ENCODE peak calls at places on chromosomes 7 and 10, in four cellular contexts. Q is HepG2, V is H1, B is GM12878. H is an unnamed sample. For H3K9me3, the result is how much of the 10 kb centered on the place peaks cover.

GRCh38 chr7:121032645-121033460 is 44.3 kb downstream of the CPED1 start:
- DNase-seq in Q (no peak), V (no peak), B (no peak), H (no peak)

GRCh38 chr7:51633006-51633405 is 316.4 kb upstream of the COBL start:
- DNase-seq in Q (no peak), V (no peak), B (no peak), H (no peak)

GRCh38 chr10:92142949-92143348 is 147.9 kb downstream of the CPEB3 start:
- DNase-seq in Q (no peak), V (no peak), B (peak), H (no peak)

GRCh38 chr10:93074137-93074596 is 474 bp downstream of the CYP26A1 start:
- DNase-seq in Q (no peak), V (no peak), B (no peak), H (no peak)

GRCh38 chr7:24492576-24492975 is 80.7 kb upstream of the PALS2 start:
- DNase-seq in Q (no peak), V (no peak), B (no peak), H (no peak)

GRCh38 chr7:136528329-136528728 is 340.1 kb upstream of the CHRM2 start:
- DNase-seq in Q (no peak), V (no peak), B (no peak), H (no peak)

GRCh38 chr10:17257466-17258321 is 29.7 kb downstream of the VIM start:
- DNase-seq in Q (peak), V (no peak), B (peak), H (peak)

GRCh38 chr7:106430535-106431455 is 146.0 kb upstream of the NAMPT start:
- DNase-seq in Q (no peak), V (no peak), B (no peak), H (no peak)

GRCh38 chr10:3779146-3779707 is 5.8 kb downstream of the KLF6 start:
- DNase-seq in Q (no peak), V (no peak), B (no peak), H (no peak)

GRCh38 chr10:14707441-14707840 is 67.3 kb downstream of the FAM107B start:
- DNase-seq in Q (no peak), V (no peak), B (no peak), H (no peak)

GRCh38 chr10:88463811-88464210 is 119.3 kb downstream of the RNLS start:
- DNase-seq in Q (no peak), V (no peak), B (no peak), H (no peak)

GRCh38 chr7:141665208-141666035 is 36.5 kb downstream of the DENND11 start:
- DNase-seq in Q (no peak), V (no peak), B (no peak), H (no peak)

GRCh38 chr10:62422068-62422590 is 48.0 kb downstream of the ZNF365 start:
- DNase-seq in Q (no peak), V (no peak), B (no peak), H (no peak)

GRCh38 chr7:75563171-75563570 is 71.1 kb downstream of the SPDYE5 start:
- DNase-seq in Q (no peak), V (no peak), B (no peak), H (no peak)

GRCh38 chr10:132904814-132905649 is 37.3 kb downstream of the CFAP46 start:
- DNase-seq in Q (peak), V (no peak), B (no peak), H (no peak)

GRCh38 chr10:112517381-112517976 is 70.5 kb downstream of the VTI1A start:
- DNase-seq in Q (no peak), V (no peak), B (no peak), H (no peak)

GRCh38 chr10:109504401-109504800 is 418.9 kb downstream of the XPNPEP1 start:
- DNase-seq in Q (no peak), V (no peak), B (no peak), H (no peak)

GRCh38 chr10:36441557-36441956 is 683.8 kb upstream of the ANKRD30A start:
- DNase-seq in Q (no peak), V (no peak), B (no peak), H (no peak)

GRCh38 chr10:112791447-112791846 is 158.6 kb upstream of the TCF7L2 start:
- DNase-seq in Q (no peak), V (no peak), B (no peak), H (no peak)

GRCh38 chr10:43211431-43212042 is 55.3 kb downstream of the RASGEF1A start:
- DNase-seq in Q (no peak), V (no peak), B (no peak), H (no peak)

GRCh38 chr7:33536398-33536797 is 368.9 kb upstream of the BMPER start:
- DNase-seq in Q (no peak), V (no peak), B (no peak), H (no peak)

GRCh38 chr10:5631936-5632335 is 34.5 kb downstream of the ASB13 start:
- DNase-seq in Q (no peak), V (no peak), B (no peak), H (no peak)

GRCh38 chr10:112712536-112712935 is 237.5 kb upstream of the TCF7L2 start:
- DNase-seq in Q (no peak), V (no peak), B (no peak), H (no peak)

GRCh38 chr10:31194986-31195385 is 124.0 kb upstream of the ZEB1 start:
- DNase-seq in Q (no peak), V (no peak), B (no peak), H (no peak)

GRCh38 chr10:19014034-19014433 is 34.6 kb upstream of the MALRD1 start:
- DNase-seq in Q (no peak), V (no peak), B (no peak), H (no peak)

GRCh38 chr7:31633894-31634494 is 53.0 kb upstream of the PPP1R17 start:
- DNase-seq in Q (peak), V (peak), B (no peak), H (peak)

GRCh38 chr10:94320285-94320914 is 42.3 kb downstream of the NOC3L start:
- DNase-seq in Q (peak), V (peak), B (no peak), H (peak)

GRCh38 chr10:52997007-52997406 is 224.4 kb upstream of the MBL2 start:
- DNase-seq in Q (no peak), V (no peak), B (no peak), H (no peak)

GRCh38 chr10:38146579-38147333 is 52.6 kb downstream of the ZNF37A start:
- DNase-seq in Q (no peak), V (no peak), B (no peak), H (no peak)

GRCh38 chr7:151925446-151926335 is 30.6 kb upstream of the GALNTL5 start:
- DNase-seq in Q (no peak), V (no peak), B (no peak), H (no peak)
- H3K9ac ChIP-seq in Q (no peak), V (no peak), B (no peak), H (no peak)

GRCh38 chr10:100744980-100745881 is at the start of gene PAX2:
- DNase-seq in Q (no peak), V (peak), B (no peak), H (no peak)
- TF ChIP-seq SUZ12 in Q (no peak), V (no peak), B (no peak), H (no peak)

GRCh38 chr7:255038-255435 is 34.9 kb upstream of the FOXL3 start:
- DNase-seq in Q (no peak), V (no peak), B (no peak), H (no peak)
- H3K9me3 ChIP-seq in Q (under half), V (half or more), B (under half), H (half or more)

GRCh38 chr10:49298666-49298989 is 342 bp upstream of the C10orf71 start:
- DNase-seq in Q (no peak), V (no peak), B (no peak), H (no peak)
- H3K9ac ChIP-seq in Q (no peak), V (no peak), B (no peak), H (no peak)

GRCh38 chr10:32877915-32878314 is 80.1 kb downstream of the ITGB1 start:
- DNase-seq in Q (no peak), V (no peak), B (no peak), H (no peak)

GRCh38 chr10:32878646-32879045 is 79.4 kb downstream of the ITGB1 start:
- DNase-seq in Q (no peak), V (no peak), B (no peak), H (no peak)

GRCh38 chr10:32887481-32887880 is 70.5 kb downstream of the ITGB1 start:
- DNase-seq in Q (no peak), V (no peak), B (no peak), H (no peak)

DNA sequence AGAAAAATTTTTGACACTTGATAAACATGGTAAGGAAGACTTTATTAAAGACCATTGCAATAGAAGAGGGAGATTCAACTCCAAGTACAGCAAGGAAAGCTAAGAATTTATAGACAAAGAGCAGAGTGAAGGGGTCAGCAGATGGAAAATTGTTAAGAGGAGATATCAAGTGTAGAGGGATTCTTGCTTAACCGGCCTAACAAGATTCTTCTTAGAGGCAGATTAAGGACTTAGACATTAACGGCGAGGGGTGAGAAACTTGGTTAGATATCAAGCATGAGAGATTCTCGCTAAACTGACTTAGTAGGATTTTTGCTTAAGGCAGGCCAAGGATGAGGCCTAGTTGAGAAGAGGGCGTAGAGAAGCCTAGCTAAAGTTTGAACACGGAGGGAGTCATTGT is 76.0 kb downstream of the ITGB1 start:
- DNase-seq in Q (no peak), V (no peak), B (no peak), H (no peak)
- TF ChIP-seq SUZ12 in Q (no peak), V (no peak), B (no peak), H (no peak)

DNA sequence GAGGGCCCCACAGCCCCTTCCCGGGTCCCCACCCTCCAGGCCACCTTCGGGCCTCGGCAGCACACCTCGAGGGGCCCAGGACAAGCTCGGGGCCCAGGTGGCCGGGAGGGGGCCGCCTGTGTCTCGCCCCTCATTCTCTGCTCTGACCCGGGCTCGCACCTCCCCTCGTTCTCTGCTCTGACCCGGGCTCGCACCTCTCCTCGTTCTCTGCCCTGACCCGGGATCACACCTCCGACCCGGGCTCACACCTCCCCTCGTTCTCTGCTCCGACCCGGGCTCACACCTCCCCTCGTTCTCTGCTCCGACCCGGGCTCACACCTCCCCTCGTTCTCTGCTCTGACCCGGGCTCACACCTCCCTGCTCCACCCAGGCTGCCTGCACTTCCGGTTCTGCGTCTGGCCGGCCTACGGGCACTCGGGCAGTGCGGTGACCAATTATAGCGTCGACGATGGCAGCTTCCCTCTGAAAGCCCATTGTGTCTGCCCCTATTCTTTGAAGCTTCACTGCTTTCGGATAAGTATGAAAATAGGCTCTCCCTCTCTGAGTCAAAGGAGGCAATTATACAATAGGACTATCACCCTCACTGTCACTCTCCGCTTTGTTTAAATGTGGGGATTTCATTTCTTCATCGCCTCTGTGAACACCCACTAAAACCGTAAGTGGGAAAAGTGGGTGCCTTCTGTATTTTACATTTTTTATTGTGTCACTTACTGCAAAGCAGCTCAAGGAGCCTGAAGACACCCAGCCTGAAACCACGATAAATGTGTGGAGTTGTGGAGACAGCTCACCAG is 457.4 kb downstream of the DNAJB6 start:
- DNase-seq in Q (no peak), V (no peak), B (no peak), H (no peak)
- H3K9me3 ChIP-seq in Q (under half), V (under half), B (under half), H (under half)

H was measured in NT2/D1.